ENCODE peak calls at places on chromosomes 5 and 9, in eight cellular contexts. One of them, this sample, is unnamed.

GRCh38 chr9:131185924-131186323 is 60.5 kb downstream of the NUP214 start:
- DNase-seq in breast epithelium: no peak
- DNase-seq in ascending aorta: no peak
- DNase-seq in uterus: no peak
- DNase-seq in choroid plexus epithelial cell: no peak
- DNase-seq in cardiac fibroblast: no peak
- DNase-seq in HL-60: no peak
- DNase-seq in fibroblast of mammary gland: no peak
- DNase-seq in this sample: no peak

GRCh38 chr5:178793156-178793555 is 62.7 kb upstream of the ZNF354A start:
- DNase-seq in breast epithelium: peak
- DNase-seq in ascending aorta: no peak
- DNase-seq in uterus: no peak
- DNase-seq in choroid plexus epithelial cell: no peak
- DNase-seq in cardiac fibroblast: no peak
- DNase-seq in HL-60: no peak
- DNase-seq in fibroblast of mammary gland: no peak
- DNase-seq in this sample: no peak

GRCh38 chr5:157563373-157564148 is 12.0 kb downstream of the ADAM19 start:
- DNase-seq in breast epithelium: no peak
- DNase-seq in ascending aorta: no peak
- DNase-seq in uterus: peak
- DNase-seq in choroid plexus epithelial cell: peak
- DNase-seq in cardiac fibroblast: peak
- DNase-seq in HL-60: no peak
- DNase-seq in fibroblast of mammary gland: peak
- DNase-seq in this sample: peak

GRCh38 chr5:139277171-139277570 is 16.4 kb upstream of the MATR3 start:
- DNase-seq in breast epithelium: no peak
- DNase-seq in ascending aorta: no peak
- DNase-seq in uterus: no peak
- DNase-seq in choroid plexus epithelial cell: no peak
- DNase-seq in cardiac fibroblast: no peak
- DNase-seq in HL-60: no peak
- DNase-seq in fibroblast of mammary gland: no peak
- DNase-seq in this sample: no peak

GRCh38 chr9:133485531-133486260 is 6.8 kb upstream of the SLC2A6 start:
- DNase-seq in breast epithelium: no peak
- DNase-seq in ascending aorta: no peak
- DNase-seq in uterus: no peak
- DNase-seq in choroid plexus epithelial cell: no peak
- DNase-seq in cardiac fibroblast: no peak
- DNase-seq in HL-60: peak
- DNase-seq in fibroblast of mammary gland: no peak
- DNase-seq in this sample: no peak

GRCh38 chr5:178536541-178537466 is 53.4 kb downstream of the COL23A1 start:
- DNase-seq in breast epithelium: no peak
- DNase-seq in ascending aorta: no peak
- DNase-seq in uterus: no peak
- DNase-seq in choroid plexus epithelial cell: no peak
- DNase-seq in cardiac fibroblast: no peak
- DNase-seq in HL-60: no peak
- DNase-seq in fibroblast of mammary gland: no peak
- DNase-seq in this sample: no peak

GRCh38 chr5:131252824-131253171 is 11.1 kb upstream of the CDC42SE2 start:
- DNase-seq in breast epithelium: peak
- DNase-seq in ascending aorta: peak
- DNase-seq in uterus: peak
- DNase-seq in choroid plexus epithelial cell: no peak
- DNase-seq in cardiac fibroblast: no peak
- DNase-seq in HL-60: peak
- DNase-seq in fibroblast of mammary gland: no peak
- DNase-seq in this sample: no peak

GRCh38 chr5:60740322-60740721 is 40.4 kb upstream of the DEPDC1B start:
- DNase-seq in breast epithelium: no peak
- DNase-seq in ascending aorta: no peak
- DNase-seq in uterus: no peak
- DNase-seq in choroid plexus epithelial cell: no peak
- DNase-seq in cardiac fibroblast: no peak
- DNase-seq in HL-60: no peak
- DNase-seq in fibroblast of mammary gland: no peak
- DNase-seq in this sample: no peak

GRCh38 chr5:77795268-77795667 is 19.1 kb upstream of the TBCA start:
- DNase-seq in breast epithelium: no peak
- DNase-seq in ascending aorta: no peak
- DNase-seq in uterus: no peak
- DNase-seq in choroid plexus epithelial cell: no peak
- DNase-seq in cardiac fibroblast: no peak
- DNase-seq in HL-60: no peak
- DNase-seq in fibroblast of mammary gland: no peak
- DNase-seq in this sample: no peak

GRCh38 chr9:115170674-115171073 is 52.7 kb upstream of the TNC start:
- DNase-seq in breast epithelium: no peak
- DNase-seq in ascending aorta: no peak
- DNase-seq in uterus: no peak
- DNase-seq in choroid plexus epithelial cell: peak
- DNase-seq in cardiac fibroblast: peak
- DNase-seq in HL-60: no peak
- DNase-seq in fibroblast of mammary gland: peak
- DNase-seq in this sample: no peak

GRCh38 chr5:77847129-77847460 is 71.0 kb upstream of the TBCA start:
- DNase-seq in breast epithelium: no peak
- DNase-seq in ascending aorta: no peak
- DNase-seq in uterus: no peak
- DNase-seq in choroid plexus epithelial cell: no peak
- DNase-seq in cardiac fibroblast: no peak
- DNase-seq in HL-60: no peak
- DNase-seq in fibroblast of mammary gland: no peak
- DNase-seq in this sample: no peak

GRCh38 chr9:94623253-94623652 is 16.1 kb downstream of the FBP1 start:
- DNase-seq in breast epithelium: no peak
- DNase-seq in ascending aorta: no peak
- DNase-seq in uterus: no peak
- DNase-seq in choroid plexus epithelial cell: peak
- DNase-seq in cardiac fibroblast: peak
- DNase-seq in HL-60: no peak
- DNase-seq in fibroblast of mammary gland: no peak
- DNase-seq in this sample: no peak

DNA sequence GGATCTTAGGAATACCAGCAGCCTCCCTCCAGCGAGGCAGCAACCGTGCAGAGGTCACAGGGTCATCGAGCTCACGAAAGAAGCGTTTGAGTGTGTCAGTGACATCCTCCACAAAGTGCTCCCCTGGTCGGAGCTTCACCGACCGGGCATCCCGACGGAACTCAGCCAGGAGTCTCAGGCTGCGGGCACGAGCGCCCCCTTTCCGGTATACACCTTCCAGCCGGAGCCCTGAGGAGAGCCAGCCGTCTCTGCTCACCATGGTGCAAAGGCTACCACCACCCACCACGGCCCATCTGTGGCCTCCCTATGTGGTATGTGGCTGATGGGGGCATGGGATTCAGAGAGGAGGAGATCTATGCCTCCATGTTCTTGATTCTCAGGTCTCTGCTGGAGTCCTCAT is 10.8 kb upstream of the FCHSD1 start:
- DNase-seq in breast epithelium: no peak
- DNase-seq in ascending aorta: no peak
- DNase-seq in uterus: no peak
- DNase-seq in choroid plexus epithelial cell: no peak
- DNase-seq in cardiac fibroblast: no peak
- DNase-seq in HL-60: no peak
- DNase-seq in fibroblast of mammary gland: no peak
- DNase-seq in this sample: no peak
- H3K4me3 ChIP-seq in breast epithelium: no peak
- H3K4me3 ChIP-seq in ascending aorta: no peak
- H3K4me3 ChIP-seq in uterus: no peak
- H3K4me3 ChIP-seq in choroid plexus epithelial cell: no peak
- H3K4me3 ChIP-seq in cardiac fibroblast: no peak
- H3K4me3 ChIP-seq in HL-60: no peak
- H3K4me3 ChIP-seq in fibroblast of mammary gland: no peak
- H3K4me3 ChIP-seq in this sample: no peak

GRCh38 chr5:103006921-103007320 is 113.0 kb downstream of the GIN1 start:
- DNase-seq in breast epithelium: no peak
- DNase-seq in ascending aorta: no peak
- DNase-seq in uterus: no peak
- DNase-seq in choroid plexus epithelial cell: no peak
- DNase-seq in cardiac fibroblast: no peak
- DNase-seq in HL-60: no peak
- DNase-seq in fibroblast of mammary gland: no peak
- DNase-seq in this sample: no peak

GRCh38 chr5:103014983-103015382 is 105.0 kb downstream of the GIN1 start:
- DNase-seq in breast epithelium: no peak
- DNase-seq in ascending aorta: no peak
- DNase-seq in uterus: no peak
- DNase-seq in choroid plexus epithelial cell: peak
- DNase-seq in cardiac fibroblast: peak
- DNase-seq in HL-60: no peak
- DNase-seq in fibroblast of mammary gland: peak
- DNase-seq in this sample: no peak

GRCh38 chr5:103013933-103014552 is 105.9 kb downstream of the GIN1 start:
- DNase-seq in breast epithelium: no peak
- DNase-seq in ascending aorta: no peak
- DNase-seq in uterus: no peak
- DNase-seq in choroid plexus epithelial cell: peak
- DNase-seq in cardiac fibroblast: peak
- DNase-seq in HL-60: no peak
- DNase-seq in fibroblast of mammary gland: peak
- DNase-seq in this sample: no peak

GRCh38 chr5:103005276-103005675 is 114.7 kb downstream of the GIN1 start:
- DNase-seq in breast epithelium: no peak
- DNase-seq in ascending aorta: no peak
- DNase-seq in uterus: no peak
- DNase-seq in choroid plexus epithelial cell: no peak
- DNase-seq in cardiac fibroblast: no peak
- DNase-seq in HL-60: no peak
- DNase-seq in fibroblast of mammary gland: no peak
- DNase-seq in this sample: no peak

GRCh38 chr5:103010120-103010666 is 109.7 kb downstream of the GIN1 start:
- DNase-seq in breast epithelium: no peak
- DNase-seq in ascending aorta: no peak
- DNase-seq in uterus: no peak
- DNase-seq in choroid plexus epithelial cell: peak
- DNase-seq in cardiac fibroblast: no peak
- DNase-seq in HL-60: no peak
- DNase-seq in fibroblast of mammary gland: no peak
- DNase-seq in this sample: no peak
- TF ChIP-seq CTCF in breast epithelium: no peak
- TF ChIP-seq CTCF in ascending aorta: no peak
- TF ChIP-seq CTCF in uterus: no peak
- TF ChIP-seq CTCF in choroid plexus epithelial cell: no peak
- TF ChIP-seq CTCF in cardiac fibroblast: no peak
- TF ChIP-seq CTCF in HL-60: no peak
- TF ChIP-seq CTCF in fibroblast of mammary gland: no peak
- TF ChIP-seq CTCF in this sample: no peak

DNA sequence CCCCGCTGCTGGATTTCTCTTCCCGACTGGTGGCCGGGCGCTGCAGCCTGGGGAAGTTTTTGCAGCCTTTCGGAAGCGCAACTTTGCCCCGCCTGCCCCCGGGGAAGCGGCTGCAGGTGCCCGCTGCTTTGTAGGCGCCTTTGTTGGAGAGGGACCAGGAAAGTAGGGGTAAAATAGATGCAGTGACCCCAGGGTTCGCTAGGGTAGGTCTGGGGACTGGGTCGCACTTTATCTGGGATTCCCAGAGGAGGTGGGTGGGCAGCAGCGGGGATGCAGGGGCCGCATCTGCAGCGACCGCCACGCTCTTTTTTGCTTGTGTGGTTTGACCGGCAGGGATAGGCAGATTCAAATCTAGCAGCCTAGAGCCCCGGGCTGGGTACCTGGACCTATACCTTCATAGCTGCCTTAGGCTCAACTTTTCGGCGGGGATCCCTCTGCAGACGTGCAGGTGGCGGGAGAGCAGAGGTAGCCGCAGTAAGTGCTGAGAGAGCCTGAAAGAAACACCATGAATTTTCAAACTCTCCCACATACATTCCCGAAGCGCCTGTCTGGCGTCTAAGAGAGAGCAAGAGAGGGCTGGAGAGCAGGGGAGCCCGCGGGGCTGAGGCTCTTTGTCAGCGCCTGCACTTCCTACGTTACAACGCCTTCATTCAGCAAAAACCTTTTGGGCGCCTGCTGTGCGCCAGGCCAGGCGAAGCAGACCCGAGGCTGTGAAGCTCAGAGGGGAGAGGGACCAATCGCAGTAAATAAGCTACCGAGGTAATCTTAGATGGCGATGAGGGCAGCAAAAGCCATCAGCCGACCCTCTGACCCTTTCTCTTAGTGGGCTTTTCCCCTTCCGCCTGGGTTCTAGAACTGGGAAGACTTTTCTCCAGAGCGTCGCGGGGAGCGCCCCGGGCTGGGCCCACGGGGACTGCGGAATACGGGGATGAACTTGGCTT is 642 bp downstream of the SV2C start:
- DNase-seq in breast epithelium: no peak
- DNase-seq in ascending aorta: no peak
- DNase-seq in uterus: no peak
- DNase-seq in choroid plexus epithelial cell: no peak
- DNase-seq in cardiac fibroblast: peak
- DNase-seq in HL-60: no peak
- DNase-seq in fibroblast of mammary gland: no peak
- DNase-seq in this sample: no peak
- H3K4me3 ChIP-seq in breast epithelium: peak
- H3K4me3 ChIP-seq in ascending aorta: peak
- H3K4me3 ChIP-seq in uterus: peak
- H3K4me3 ChIP-seq in choroid plexus epithelial cell: no peak
- H3K4me3 ChIP-seq in cardiac fibroblast: no peak
- H3K4me3 ChIP-seq in HL-60: no peak
- H3K4me3 ChIP-seq in fibroblast of mammary gland: no peak
- H3K4me3 ChIP-seq in this sample: peak

GRCh38 chr9:70228098-70228497 is 30.7 kb upstream of the SMC5 start:
- DNase-seq in breast epithelium: no peak
- DNase-seq in ascending aorta: no peak
- DNase-seq in uterus: no peak
- DNase-seq in choroid plexus epithelial cell: no peak
- DNase-seq in cardiac fibroblast: no peak
- DNase-seq in HL-60: no peak
- DNase-seq in fibroblast of mammary gland: no peak
- DNase-seq in this sample: no peak

GRCh38 chr9:70232476-70232875 is 26.3 kb upstream of the SMC5 start:
- DNase-seq in breast epithelium: no peak
- DNase-seq in ascending aorta: no peak
- DNase-seq in uterus: no peak
- DNase-seq in choroid plexus epithelial cell: no peak
- DNase-seq in cardiac fibroblast: no peak
- DNase-seq in HL-60: no peak
- DNase-seq in fibroblast of mammary gland: no peak
- DNase-seq in this sample: no peak

GRCh38 chr9:70229026-70229425 is 29.8 kb upstream of the SMC5 start:
- DNase-seq in breast epithelium: no peak
- DNase-seq in ascending aorta: no peak
- DNase-seq in uterus: peak
- DNase-seq in choroid plexus epithelial cell: peak
- DNase-seq in cardiac fibroblast: peak
- DNase-seq in HL-60: no peak
- DNase-seq in fibroblast of mammary gland: no peak
- DNase-seq in this sample: no peak

DNA sequence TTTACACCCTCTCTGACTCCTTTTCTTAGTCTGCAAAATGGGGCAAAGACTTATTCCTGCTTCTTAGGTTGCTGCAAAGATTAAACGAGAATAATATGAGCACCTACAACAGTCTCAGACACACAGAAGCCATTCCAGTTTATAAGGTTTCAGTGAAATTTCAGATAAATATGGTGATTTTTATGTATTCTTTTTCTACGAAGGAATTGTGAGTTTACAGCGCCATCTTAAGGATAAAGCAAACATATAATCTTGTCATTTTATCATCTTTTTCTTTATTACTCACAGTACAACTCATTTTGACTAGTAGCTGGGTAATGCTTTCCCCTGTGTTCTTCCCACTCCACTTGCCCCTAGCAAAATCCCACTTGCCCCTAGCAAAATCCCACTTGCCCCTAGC is 29.2 kb upstream of the SMC5 start:
- DNase-seq in breast epithelium: no peak
- DNase-seq in ascending aorta: no peak
- DNase-seq in uterus: no peak
- DNase-seq in choroid plexus epithelial cell: peak
- DNase-seq in cardiac fibroblast: peak
- DNase-seq in HL-60: no peak
- DNase-seq in fibroblast of mammary gland: peak
- DNase-seq in this sample: peak
- TF ChIP-seq CTCF in breast epithelium: no peak
- TF ChIP-seq CTCF in ascending aorta: no peak
- TF ChIP-seq CTCF in uterus: peak
- TF ChIP-seq CTCF in choroid plexus epithelial cell: peak
- TF ChIP-seq CTCF in cardiac fibroblast: peak
- TF ChIP-seq CTCF in HL-60: no peak
- TF ChIP-seq CTCF in fibroblast of mammary gland: peak
- TF ChIP-seq CTCF in this sample: no peak